ENCODE peak calls at places on chromosomes 13 and 19, in seven cellular contexts. V is colonic mucosa; U is WTC11; W is NCI-H510A; C is activated T-helper 2 cell treated with anti-CD3 and anti-CD28 coated beads, Interferon-gamma antibody, Interleukin-2, Interleukin-4, amounts not matched to agents 10 μg/mL and 5 μg/mL and 100 μg/mL, durations not matched to agents 14 hours and 24 hours and 36 hours; O is tibial artery; G is endodermal cell. A is an unnamed sample.

GRCh38 chr13:98014766-98015165 is 61.3 kb downstream of the IPO5 start:
- DNase-seq in V (no peak), U (no peak), W (no peak), C (no peak), O (no peak), G (no peak), A (no peak)

GRCh38 chr13:45396548-45397095 is 21.6 kb downstream of the SLC25A30 start:
- DNase-seq in V (no peak), U (no peak), W (no peak), C (no peak), O (no peak), G (peak), A (no peak)

GRCh38 chr13:109869312-109870237 is 83.2 kb upstream of the IRS2 start:
- DNase-seq in V (peak), U (peak), W (peak), C (peak), O (peak), G (peak), A (no peak)

GRCh38 chr13:40485611-40486517 is 180.6 kb downstream of the FOXO1 start:
- DNase-seq in V (no peak), U (no peak), W (no peak), C (peak), O (no peak), G (no peak), A (no peak)

GRCh38 chr19:33674575-33675367 is 53.0 kb downstream of the CHST8 start:
- DNase-seq in V (no peak), U (no peak), W (no peak), C (no peak), O (peak), G (no peak), A (peak)

GRCh38 chr19:18603255-18603957 is 3.2 kb downstream of the CRLF1 start:
- DNase-seq in V (no peak), U (peak), W (no peak), C (no peak), O (peak), G (peak), A (no peak)

GRCh38 chr13:113404366-113404722 is 40.4 kb upstream of the GRTP1 start:
- DNase-seq in V (no peak), U (no peak), W (no peak), C (no peak), O (peak), G (peak), A (no peak)

GRCh38 chr13:26370495-26370990 is 116.6 kb downstream of the CDK8 start:
- DNase-seq in V (no peak), U (no peak), W (no peak), C (no peak), O (no peak), G (no peak), A (no peak)

GRCh38 chr19:17766543-17767131 is 15.4 kb downstream of the FCHO1 start:
- DNase-seq in V (peak), U (peak), W (peak), C (peak), O (peak), G (peak), A (peak)

GRCh38 chr13:99963832-99964339 is 7.7 kb downstream of the ZIC5 start:
- DNase-seq in V (no peak), U (no peak), W (no peak), C (no peak), O (no peak), G (no peak), A (no peak)

GRCh38 chr19:8576273-8576993 is 809 bp downstream of the MYO1F start:
- DNase-seq in V (peak), U (no peak), W (no peak), C (no peak), O (no peak), G (no peak), A (no peak)

A was measured in D341Med.